ENCODE peak calls at places on chromosome 12, in five cellular contexts. I, D, R, A and Y are unnamed samples.

GRCh38 chr12:103908877-103909276 is 21.3 kb upstream of the HSP90B1 start:
- DNase-seq in I (no peak), D (no peak), R (no peak), A (no peak), Y (no peak)

GRCh38 chr12:87413784-87414183 is 615.4 kb downstream of the C12orf50 start:
- DNase-seq in I (no peak), D (no peak), R (no peak), A (no peak), Y (no peak)

GRCh38 chr12:64039285-64039871 is 182.7 kb downstream of the KICS2 start:
- DNase-seq in I (no peak), D (no peak), R (no peak), A (no peak), Y (no peak)

GRCh38 chr12:34404377-34405285 is 382.3 kb downstream of the ALG10 start:
- DNase-seq in I (no peak), D (no peak), R (no peak), A (no peak), Y (no peak)

GRCh38 chr12:107091989-107092641 is 1.2 kb downstream of the CRY1 start:
- DNase-seq in I (no peak), D (peak), R (peak), A (peak), Y (peak)

GRCh38 chr12:50222275-50222783 is 55.2 kb upstream of the CERS5 start:
- DNase-seq in I (peak), D (no peak), R (peak), A (no peak), Y (peak)

GRCh38 chr12:13101854-13102375 is 1.6 kb downstream of the GSG1 start:
- DNase-seq in I (no peak), D (peak), R (no peak), A (no peak), Y (peak)

GRCh38 chr12:12398026-12398859 is 41.4 kb downstream of the BORCS5 start:
- DNase-seq in I (no peak), D (peak), R (no peak), A (no peak), Y (peak)

GRCh38 chr12:16347391-16348298 is at the start of gene MGST1:
- DNase-seq in I (peak), D (peak), R (peak), A (peak), Y (peak)

GRCh38 chr12:41288188-41288811 is 100.2 kb downstream of the PDZRN4 start:
- DNase-seq in I (no peak), D (no peak), R (no peak), A (no peak), Y (no peak)
- TF ChIP-seq MAX in I (no peak), D (no peak), R (no peak), A (no peak), Y (no peak)

GRCh38 chr12:32070370-32070769 is 36.3 kb upstream of the BICD1 start:
- DNase-seq in I (no peak), D (no peak), R (no peak), A (no peak), Y (no peak)
- TF ChIP-seq MAX in I (no peak), D (no peak), R (no peak), A (no peak), Y (no peak)

GRCh38 chr12:132582582-132583279 is 27.7 kb downstream of the LRCOL1 start:
- DNase-seq in I (no peak), D (no peak), R (no peak), A (no peak), Y (no peak)

GRCh38 chr12:132583311-132583710 is 27.1 kb downstream of the LRCOL1 start:
- DNase-seq in I (no peak), D (no peak), R (no peak), A (no peak), Y (no peak)

GRCh38 chr12:132585177-132585576 is 25.2 kb downstream of the LRCOL1 start:
- DNase-seq in I (no peak), D (no peak), R (no peak), A (no peak), Y (no peak)

GRCh38 chr12:132583736-132584135 is 26.6 kb downstream of the LRCOL1 start:
- DNase-seq in I (peak), D (no peak), R (no peak), A (no peak), Y (no peak)

DNA sequence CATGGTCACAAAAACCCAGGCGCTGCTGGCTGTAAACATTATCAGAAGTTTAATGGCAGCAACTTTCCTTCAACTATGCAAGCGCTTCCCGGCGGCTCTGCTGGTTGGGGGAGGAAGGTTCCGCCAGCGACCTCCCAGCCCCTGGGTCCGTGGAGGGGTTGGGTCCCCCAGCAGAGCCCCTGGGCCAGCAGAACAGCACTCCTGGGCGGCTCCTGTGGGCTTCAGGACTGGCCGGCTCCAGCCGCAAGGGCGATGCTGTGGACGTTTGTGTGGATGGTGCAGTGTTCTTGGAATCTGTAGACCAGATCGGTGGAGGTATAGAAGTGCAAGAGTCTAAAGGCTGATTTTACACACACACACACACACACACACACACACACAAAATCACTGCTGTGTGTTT is 25.9 kb downstream of the LRCOL1 start:
- DNase-seq in I (no peak), D (no peak), R (no peak), A (no peak), Y (no peak)
- TF ChIP-seq MAX in I (no peak), D (no peak), R (no peak), A (no peak), Y (no peak)

GRCh38 chr12:52321433-52321832 is 235 bp upstream of the KRT83 start:
- DNase-seq in I (no peak), D (no peak), R (no peak), A (no peak), Y (no peak)

GRCh38 chr12:52320784-52321400 is at the start of gene KRT83:
- DNase-seq in I (no peak), D (no peak), R (no peak), A (no peak), Y (no peak)

GRCh38 chr12:52317443-52318052 is 3.6 kb downstream of the KRT83 start:
- DNase-seq in I (no peak), D (no peak), R (no peak), A (no peak), Y (no peak)

GRCh38 chr12:52318241-52318990 is 2.8 kb downstream of the KRT83 start:
- DNase-seq in I (no peak), D (no peak), R (no peak), A (no peak), Y (no peak)

GRCh38 chr12:52319097-52319496 is 2.1 kb downstream of the KRT83 start:
- DNase-seq in I (peak), D (no peak), R (no peak), A (no peak), Y (peak)
- TF ChIP-seq MAX in I (no peak), D (no peak), R (no peak), A (no peak), Y (no peak)

GRCh38 chr12:2523317-2523716 is 271.5 kb upstream of the FKBP4 start:
- DNase-seq in I (no peak), D (no peak), R (no peak), A (no peak), Y (no peak)

GRCh38 chr12:2531371-2531770 is 263.4 kb upstream of the FKBP4 start:
- DNase-seq in I (no peak), D (no peak), R (no peak), A (no peak), Y (no peak)

GRCh38 chr12:2523881-2524561 is 270.7 kb upstream of the FKBP4 start:
- DNase-seq in I (no peak), D (no peak), R (no peak), A (no peak), Y (no peak)

GRCh38 chr12:2526371-2526770 is 268.4 kb upstream of the FKBP4 start:
- DNase-seq in I (no peak), D (no peak), R (no peak), A (peak), Y (no peak)

DNA sequence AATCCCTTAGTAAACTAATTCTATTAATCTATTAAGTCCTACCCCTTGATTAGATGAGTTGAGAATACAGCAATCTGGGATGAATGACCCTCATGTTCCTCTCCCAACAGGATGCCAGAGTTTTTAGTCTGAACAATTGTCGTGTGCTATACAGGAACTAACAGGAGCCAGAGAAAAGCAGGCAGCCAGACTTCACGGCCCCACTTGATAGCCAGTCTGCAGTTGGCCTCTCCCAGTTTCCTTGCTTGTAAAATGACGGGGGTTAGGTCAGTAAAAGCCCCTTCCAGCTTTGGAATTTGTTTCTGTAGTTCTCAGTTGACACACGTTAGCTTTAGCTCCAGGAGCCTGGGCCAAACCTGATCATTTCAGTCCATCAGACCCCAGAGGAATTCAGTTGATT is 266.8 kb upstream of the FKBP4 start:
- DNase-seq in I (no peak), D (no peak), R (no peak), A (no peak), Y (no peak)
- TF ChIP-seq MAX in I (no peak), D (no peak), R (no peak), A (no peak), Y (no peak)